ENCODE peak calls at places on chromosomes 5 and 9, in five cellular contexts. One of them, this sample, is unnamed. For H3K27me3, the result is how much of the 10 kb centered on the place peaks cover.

GRCh38 chr5:150175536-150175935 is 9.0 kb downstream of the CDX1 start:
- DNase-seq in H1: peak
- DNase-seq in HCT116: peak
- DNase-seq in K562: peak
- DNase-seq in GM12878: no peak
- DNase-seq in this sample: no peak

GRCh38 chr9:134707031-134707680 is 65.6 kb downstream of the COL5A1 start:
- DNase-seq in H1: no peak
- DNase-seq in HCT116: no peak
- DNase-seq in K562: no peak
- DNase-seq in GM12878: no peak
- DNase-seq in this sample: no peak

GRCh38 chr5:141101059-141101458 is 786 bp downstream of the PCDHB3 start:
- DNase-seq in H1: no peak
- DNase-seq in HCT116: no peak
- DNase-seq in K562: no peak
- DNase-seq in GM12878: no peak
- DNase-seq in this sample: no peak

GRCh38 chr5:36657563-36657995 is 51.2 kb downstream of the SLC1A3 start:
- DNase-seq in H1: no peak
- DNase-seq in HCT116: peak
- DNase-seq in K562: no peak
- DNase-seq in GM12878: no peak
- DNase-seq in this sample: no peak

GRCh38 chr5:87113848-87114247 is 153.8 kb upstream of the RASA1 start:
- DNase-seq in H1: no peak
- DNase-seq in HCT116: no peak
- DNase-seq in K562: no peak
- DNase-seq in GM12878: no peak
- DNase-seq in this sample: no peak

GRCh38 chr9:34929506-34930102 is 28.5 kb upstream of the PHF24 start:
- DNase-seq in H1: peak
- DNase-seq in HCT116: peak
- DNase-seq in K562: peak
- DNase-seq in GM12878: no peak
- DNase-seq in this sample: peak

GRCh38 chr5:124663101-124663506 is 83.3 kb downstream of the ZNF608 start:
- DNase-seq in H1: no peak
- DNase-seq in HCT116: no peak
- DNase-seq in K562: no peak
- DNase-seq in GM12878: no peak
- DNase-seq in this sample: peak

GRCh38 chr5:131854134-131854533 is 57.3 kb upstream of the FNIP1 start:
- DNase-seq in H1: no peak
- DNase-seq in HCT116: no peak
- DNase-seq in K562: no peak
- DNase-seq in GM12878: peak
- DNase-seq in this sample: no peak

GRCh38 chr9:136536721-136537241 is 9.1 kb downstream of the NOTCH1 start:
- DNase-seq in H1: no peak
- DNase-seq in HCT116: no peak
- DNase-seq in K562: no peak
- DNase-seq in GM12878: no peak
- DNase-seq in this sample: no peak

GRCh38 chr9:123421211-123421585 is 65.2 kb downstream of the CRB2 start:
- DNase-seq in H1: no peak
- DNase-seq in HCT116: no peak
- DNase-seq in K562: no peak
- DNase-seq in GM12878: no peak
- DNase-seq in this sample: no peak

GRCh38 chr9:4344946-4345345 is 45.1 kb upstream of the GLIS3 start:
- DNase-seq in H1: no peak
- DNase-seq in HCT116: no peak
- DNase-seq in K562: no peak
- DNase-seq in GM12878: no peak
- DNase-seq in this sample: no peak

GRCh38 chr9:35110327-35110758 is 5.3 kb downstream of the ATOSB start:
- DNase-seq in H1: no peak
- DNase-seq in HCT116: no peak
- DNase-seq in K562: no peak
- DNase-seq in GM12878: no peak
- DNase-seq in this sample: no peak

GRCh38 chr5:61728287-61728686 is 396.2 kb downstream of the ZSWIM6 start:
- DNase-seq in H1: no peak
- DNase-seq in HCT116: no peak
- DNase-seq in K562: no peak
- DNase-seq in GM12878: no peak
- DNase-seq in this sample: no peak

GRCh38 chr9:30774326-30774725 is 1610.1 kb upstream of the ACO1 start:
- DNase-seq in H1: peak
- DNase-seq in HCT116: no peak
- DNase-seq in K562: no peak
- DNase-seq in GM12878: no peak
- DNase-seq in this sample: peak

GRCh38 chr9:74810200-74810599 is 77.5 kb downstream of the TRPM6 start:
- DNase-seq in H1: no peak
- DNase-seq in HCT116: no peak
- DNase-seq in K562: no peak
- DNase-seq in GM12878: no peak
- DNase-seq in this sample: no peak

GRCh38 chr5:90654235-90654634 is 95.6 kb downstream of the ADGRV1 start:
- DNase-seq in H1: no peak
- DNase-seq in HCT116: no peak
- DNase-seq in K562: no peak
- DNase-seq in GM12878: no peak
- DNase-seq in this sample: no peak

GRCh38 chr5:74401566-74402320 is 238.8 kb downstream of the ENC1 start:
- DNase-seq in H1: no peak
- DNase-seq in HCT116: no peak
- DNase-seq in K562: no peak
- DNase-seq in GM12878: no peak
- DNase-seq in this sample: no peak

GRCh38 chr9:129009584-129010141 is 18.5 kb downstream of the SH3GLB2 start:
- DNase-seq in H1: no peak
- DNase-seq in HCT116: no peak
- DNase-seq in K562: no peak
- DNase-seq in GM12878: no peak
- DNase-seq in this sample: no peak

GRCh38 chr5:16759147-16759800 is 142.5 kb upstream of the RETREG1 start:
- DNase-seq in H1: no peak
- DNase-seq in HCT116: no peak
- DNase-seq in K562: no peak
- DNase-seq in GM12878: peak
- DNase-seq in this sample: no peak

GRCh38 chr5:59133801-59134261 is 551.0 kb downstream of the RAB3C start:
- DNase-seq in H1: no peak
- DNase-seq in HCT116: no peak
- DNase-seq in K562: no peak
- DNase-seq in GM12878: no peak
- DNase-seq in this sample: no peak

GRCh38 chr9:18673179-18673578 is 199.2 kb downstream of the ADAMTSL1 start:
- DNase-seq in H1: no peak
- DNase-seq in HCT116: no peak
- DNase-seq in K562: no peak
- DNase-seq in GM12878: no peak
- DNase-seq in this sample: no peak

GRCh38 chr9:93808115-93809029 is 146.8 kb downstream of the BARX1 start:
- DNase-seq in H1: no peak
- DNase-seq in HCT116: no peak
- DNase-seq in K562: peak
- DNase-seq in GM12878: no peak
- DNase-seq in this sample: no peak

GRCh38 chr9:138051586-138052321 is 174.2 kb downstream of the CACNA1B start:
- DNase-seq in H1: no peak
- DNase-seq in HCT116: no peak
- DNase-seq in K562: no peak
- DNase-seq in GM12878: no peak
- DNase-seq in this sample: no peak

GRCh38 chr5:170184007-170184687 is 48.6 kb upstream of the C5orf58 start:
- DNase-seq in H1: peak
- DNase-seq in HCT116: peak
- DNase-seq in K562: peak
- DNase-seq in GM12878: no peak
- DNase-seq in this sample: peak

GRCh38 chr9:68653141-68653595 is 51.9 kb upstream of the PIP5K1B start:
- DNase-seq in H1: no peak
- DNase-seq in HCT116: no peak
- DNase-seq in K562: no peak
- DNase-seq in GM12878: peak
- DNase-seq in this sample: no peak

GRCh38 chr5:110940136-110940535 is 131.4 kb upstream of the TSLP start:
- DNase-seq in H1: no peak
- DNase-seq in HCT116: no peak
- DNase-seq in K562: no peak
- DNase-seq in GM12878: no peak
- DNase-seq in this sample: no peak

GRCh38 chr5:163756170-163756569 is 250.8 kb downstream of the MAT2B start:
- DNase-seq in H1: no peak
- DNase-seq in HCT116: no peak
- DNase-seq in K562: no peak
- DNase-seq in GM12878: no peak
- DNase-seq in this sample: no peak

GRCh38 chr9:133437753-133438531 is 15.8 kb downstream of the ADAMTS13 start:
- DNase-seq in H1: no peak
- DNase-seq in HCT116: no peak
- DNase-seq in K562: peak
- DNase-seq in GM12878: no peak
- DNase-seq in this sample: no peak

GRCh38 chr9:19748278-19749126 is 40.3 kb downstream of the SLC24A2 start:
- DNase-seq in H1: no peak
- DNase-seq in HCT116: no peak
- DNase-seq in K562: peak
- DNase-seq in GM12878: no peak
- DNase-seq in this sample: no peak

GRCh38 chr9:85156652-85157051 is 487.1 kb downstream of the NTRK2 start:
- DNase-seq in H1: no peak
- DNase-seq in HCT116: no peak
- DNase-seq in K562: no peak
- DNase-seq in GM12878: no peak
- DNase-seq in this sample: no peak

GRCh38 chr9:138075496-138075895 is 197.9 kb downstream of the CACNA1B start:
- DNase-seq in H1: peak
- DNase-seq in HCT116: no peak
- DNase-seq in K562: no peak
- DNase-seq in GM12878: no peak
- DNase-seq in this sample: no peak

GRCh38 chr5:143216211-143216610 is 187.3 kb downstream of the NR3C1 start:
- DNase-seq in H1: no peak
- DNase-seq in HCT116: no peak
- DNase-seq in K562: no peak
- DNase-seq in GM12878: no peak
- DNase-seq in this sample: no peak

GRCh38 chr5:55232985-55233928 is at the start of gene CCNO:
- DNase-seq in H1: peak
- DNase-seq in HCT116: peak
- DNase-seq in K562: peak
- DNase-seq in GM12878: no peak
- DNase-seq in this sample: no peak
- H3K27me3 ChIP-seq in H1: half or more
- H3K27me3 ChIP-seq in HCT116: under half
- H3K27me3 ChIP-seq in K562: under half
- H3K27me3 ChIP-seq in GM12878: under half
- H3K27me3 ChIP-seq in this sample: half or more

DNA sequence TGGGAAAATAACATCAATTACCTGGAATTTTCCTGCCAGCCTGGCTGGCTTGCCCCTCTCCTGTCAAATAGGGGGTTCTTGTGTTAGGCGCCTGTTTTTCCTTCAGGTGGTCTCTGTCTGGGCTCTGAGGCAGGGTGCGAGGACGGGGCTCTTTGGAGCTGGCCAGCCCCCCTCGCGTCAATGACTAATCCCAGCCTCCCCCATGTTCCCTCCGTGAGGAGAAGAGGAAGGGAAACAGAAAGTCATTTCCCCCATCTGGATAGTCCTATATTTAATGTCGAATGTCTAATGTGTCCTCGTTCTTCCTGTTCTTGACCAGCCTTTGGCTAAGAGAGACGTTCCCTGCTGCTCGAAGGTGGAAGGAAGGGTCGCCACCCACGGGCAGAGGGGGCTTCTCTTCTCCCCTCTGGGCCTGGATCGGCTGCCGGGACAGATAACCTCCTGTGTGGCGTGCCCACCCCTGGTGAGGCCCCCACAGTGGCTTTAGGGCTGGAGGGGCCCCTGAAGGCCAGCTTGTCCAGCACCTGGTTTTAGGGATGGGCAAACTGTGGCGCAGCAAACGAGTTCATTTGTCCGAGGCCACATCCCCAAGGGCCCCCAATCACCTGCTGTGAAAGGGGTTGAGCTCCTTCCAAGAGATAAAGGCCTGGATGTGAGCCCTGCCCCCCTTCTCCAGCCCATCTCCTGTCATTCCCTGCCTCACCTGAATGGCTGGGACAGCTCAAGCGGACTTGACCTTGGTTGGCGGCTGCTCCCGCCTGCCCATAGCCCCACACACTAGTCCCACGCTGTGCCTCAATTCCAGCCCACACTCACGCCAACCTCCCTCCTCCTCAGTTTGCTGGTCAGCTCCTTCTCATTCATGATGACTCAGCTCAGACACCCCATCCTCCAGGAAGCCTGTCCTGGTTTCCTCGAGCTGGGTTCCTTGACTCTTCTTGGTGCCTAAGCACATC is 35.9 kb upstream of the UNC5A start:
- DNase-seq in H1: peak
- DNase-seq in HCT116: no peak
- DNase-seq in K562: no peak
- DNase-seq in GM12878: no peak
- DNase-seq in this sample: no peak
- TF ChIP-seq ZNF274 in H1: no peak
- TF ChIP-seq ZNF274 in HCT116: no peak
- TF ChIP-seq ZNF274 in K562: no peak
- TF ChIP-seq ZNF274 in GM12878: no peak
- TF ChIP-seq ZNF274 in this sample: no peak

GRCh38 chr5:176861276-176861675 is 37.9 kb downstream of the HK3 start:
- DNase-seq in H1: no peak
- DNase-seq in HCT116: no peak
- DNase-seq in K562: no peak
- DNase-seq in GM12878: no peak
- DNase-seq in this sample: no peak
- H3K27me3 ChIP-seq in H1: under half
- H3K27me3 ChIP-seq in HCT116: under half
- H3K27me3 ChIP-seq in K562: half or more
- H3K27me3 ChIP-seq in GM12878: under half
- H3K27me3 ChIP-seq in this sample: under half

DNA sequence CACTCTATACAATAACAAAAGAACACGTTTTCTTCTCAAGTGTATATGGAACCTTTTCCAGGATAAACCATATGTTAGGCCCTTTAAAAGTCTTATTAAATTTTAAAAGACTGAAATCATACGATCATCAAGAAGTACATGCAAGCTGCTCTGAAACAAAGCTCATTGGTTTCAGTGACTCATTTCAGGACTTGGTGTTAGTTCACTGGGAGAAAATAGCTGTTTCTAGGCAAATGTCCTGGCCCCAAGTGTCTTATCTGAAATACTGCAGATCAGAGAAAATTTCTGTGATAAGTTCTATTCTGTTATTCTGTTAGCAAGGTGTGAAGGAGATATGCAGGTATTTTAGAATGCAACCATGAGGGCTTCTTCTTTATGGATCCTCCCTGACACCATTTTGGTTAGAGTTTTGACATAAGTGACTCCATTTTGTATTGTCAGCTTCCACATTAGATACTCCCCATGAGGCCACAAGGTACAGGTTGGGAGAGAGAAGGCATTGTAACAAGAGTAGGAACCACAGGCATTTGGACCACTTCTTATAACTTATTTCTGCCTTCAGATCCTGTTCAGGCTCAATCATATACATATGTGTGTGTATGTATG is 7.5 kb upstream of the CCDC180 start:
- DNase-seq in H1: no peak
- DNase-seq in HCT116: no peak
- DNase-seq in K562: no peak
- DNase-seq in GM12878: peak
- DNase-seq in this sample: no peak
- TF ChIP-seq ZNF274 in H1: no peak
- TF ChIP-seq ZNF274 in HCT116: no peak
- TF ChIP-seq ZNF274 in K562: no peak
- TF ChIP-seq ZNF274 in GM12878: no peak
- TF ChIP-seq ZNF274 in this sample: no peak